ENCODE peak calls at places on chromosomes 5 and 9, in four cellular contexts. N is uterus; V is hepatocyte; O is CD4-positive, alpha-beta memory T cell. I is an unnamed sample.
A peak's percentile ranks its signal among the peaks of the same experiment; 100 is the strongest.

GRCh38 chr9:2228132-2228531 is 213.0 kb downstream of the SMARCA2 start:
- DNase-seq in V (peak; percentile 31), O (no peak), N (no peak), I (no peak)

GRCh38 chr9:121861501-121862180 is 210.2 kb downstream of the DAB2IP start:
- DNase-seq in V (peak; percentile 62), O (no peak), N (no peak), I (no peak)

GRCh38 chr5:129377504-129377903 is 82.6 kb upstream of the ADAMTS19 start:
- DNase-seq in V (peak; percentile 81), N (no peak), O (no peak), I (no peak)

GRCh38 chr9:69660304-69660703 is 11.9 kb downstream of the APBA1 start:
- DNase-seq in O (no peak), V (no peak), N (no peak), I (no peak)

GRCh38 chr9:88179080-88179521 is 40.8 kb upstream of the SPATA31C2 start:
- DNase-seq in O (peak; percentile 14), V (no peak), N (no peak), I (no peak)

GRCh38 chr9:134154262-134154701 is 10.1 kb downstream of the RNU6ATAC start:
- DNase-seq in O (no peak), N (no peak), V (no peak), I (no peak)

GRCh38 chr9:36191696-36192095 is 975 bp downstream of the CLTA start:
- DNase-seq in N (no peak), V (no peak), O (no peak), I (no peak)

GRCh38 chr9:124797343-124798103 is 20.6 kb downstream of the OLFML2A start:
- DNase-seq in N (peak; percentile 70), V (no peak), O (no peak), I (no peak)

GRCh38 chr5:76472338-76473336 is 69.6 kb downstream of the IQGAP2 start:
- DNase-seq in V (no peak), O (peak; percentile 17), N (no peak), I (no peak)

GRCh38 chr5:41445937-41446563 is 64.4 kb downstream of the PLCXD3 start:
- DNase-seq in V (no peak), O (no peak), N (no peak), I (no peak)

GRCh38 chr9:95552814-95553546 is 36.2 kb upstream of the PTCH1 start:
- DNase-seq in O (no peak), N (peak; percentile 37), V (peak; percentile 68), I (no peak)

GRCh38 chr5:66958984-66959641 is 237.5 kb downstream of the CD180 start:
- DNase-seq in V (peak; percentile 39), N (peak; percentile 29), O (no peak), I (peak; percentile 18)

GRCh38 chr5:111999286-111999685 is 242.3 kb upstream of the NREP start:
- DNase-seq in V (no peak), O (no peak), N (no peak), I (no peak)

GRCh38 chr5:143657814-143658395 is 154.1 kb upstream of the HMHB1 start:
- DNase-seq in N (no peak), V (peak; percentile 34), O (no peak), I (no peak)

GRCh38 chr9:132572921-132573320 is 9.5 kb upstream of the BARHL1 start:
- DNase-seq in N (no peak), V (no peak), O (no peak), I (no peak)

GRCh38 chr9:90915693-90916092 is 114.1 kb downstream of the SYK start:
- DNase-seq in O (no peak), N (no peak), V (peak; percentile 46), I (no peak)

GRCh38 chr9:88544245-88544644 is 9.3 kb downstream of the NXNL2 start:
- DNase-seq in N (no peak), V (no peak), O (no peak), I (no peak)

GRCh38 chr5:53249529-53249928 is 140.0 kb upstream of the MOCS2 start:
- DNase-seq in N (no peak), O (no peak), V (peak; percentile 22), I (no peak)

GRCh38 chr5:120817044-120817985 is 353.2 kb downstream of the PRR16 start:
- DNase-seq in O (no peak), N (no peak), V (peak; percentile 44), I (no peak)

GRCh38 chr5:61301820-61302563 is 30.1 kb upstream of the ZSWIM6 start:
- DNase-seq in N (no peak), O (no peak), V (peak; percentile 91), I (peak; percentile 98)

GRCh38 chr9:38428062-38428461 is 3.8 kb upstream of the IGFBPL1 start:
- DNase-seq in N (no peak), O (no peak), V (no peak), I (no peak)

GRCh38 chr5:133245191-133246052 is 193.6 kb downstream of the HSPA4 start:
- DNase-seq in V (peak; percentile 44), O (no peak), N (no peak), I (peak; percentile 60)

GRCh38 chr5:140348104-140348503 is 1.7 kb upstream of the HBEGF start:
- DNase-seq in N (no peak), V (no peak), O (no peak), I (no peak)

GRCh38 chr5:40477856-40478546 is 201.7 kb upstream of the PTGER4 start:
- DNase-seq in N (no peak), O (no peak), V (no peak), I (no peak)

GRCh38 chr5:111494350-111494999 is 17.9 kb downstream of the STARD4 start:
- DNase-seq in N (no peak), O (no peak), V (no peak), I (no peak)

GRCh38 chr9:117091529-117091928 is 323.3 kb downstream of the ASTN2 start:
- DNase-seq in V (no peak), N (no peak), O (no peak), I (no peak)

GRCh38 chr9:137077758-137078693 is 709 bp downstream of the UAP1L1 start:
- DNase-seq in V (no peak), O (no peak), N (peak; percentile 26), I (no peak)

GRCh38 chr5:180604271-180604670 is 13.0 kb upstream of the SCGB3A1 start:
- DNase-seq in O (no peak), N (no peak), V (no peak), I (no peak)

GRCh38 chr5:104764197-104764596 is 1201.6 kb upstream of the NUDT12 start:
- DNase-seq in V (no peak), N (no peak), O (no peak), I (no peak)

GRCh38 chr9:86326536-86326935 is 27.7 kb downstream of the TUT7 start:
- DNase-seq in N (no peak), O (no peak), V (no peak), I (no peak)

GRCh38 chr9:101457003-101457402 is 21.4 kb upstream of the ALDOB start:
- DNase-seq in N (no peak), O (no peak), V (no peak), I (no peak)

GRCh38 chr5:129718766-129719165 is 29.1 kb upstream of the MINAR2 start:
- DNase-seq in V (no peak), N (no peak), O (no peak), I (no peak)

GRCh38 chr9:136658849-136659535 is 3.7 kb upstream of the EGFL7 start:
- DNase-seq in N (no peak), O (no peak), V (no peak), I (no peak)

GRCh38 chr5:103224894-103225246 is 33.7 kb upstream of the MACIR start:
- DNase-seq in O (no peak), N (no peak), V (no peak), I (no peak)

GRCh38 chr5:57072218-57072892 is 101.5 kb upstream of the GPBP1 start:
- DNase-seq in V (no peak), N (no peak), O (no peak), I (peak; percentile 13)

GRCh38 chr5:178350361-178351220 is 118.0 kb upstream of the PHYKPL start:
- DNase-seq in O (no peak), N (no peak), V (no peak), I (no peak)

GRCh38 chr5:115246361-115246991 is 16.2 kb downstream of the PGGT1B start:
- DNase-seq in N (no peak), V (peak; percentile 40), O (peak; percentile 28), I (no peak)

GRCh38 chr5:107215581-107215980 is 455.2 kb downstream of the EFNA5 start:
- DNase-seq in N (no peak), O (no peak), V (no peak), I (no peak)

GRCh38 chr5:178502401-178503100 is 87.6 kb downstream of the COL23A1 start:
- DNase-seq in N (no peak), O (no peak), V (no peak), I (no peak)

GRCh38 chr9:3863686-3864085 is 337.9 kb upstream of the RFX3 start:
- DNase-seq in N (no peak), V (no peak), O (no peak), I (no peak)
- H3K4me3 ChIP-seq in N (no peak overlapping the region), V (no peak overlapping the region), O (no peak overlapping the region), I (no peak overlapping the region)

DNA sequence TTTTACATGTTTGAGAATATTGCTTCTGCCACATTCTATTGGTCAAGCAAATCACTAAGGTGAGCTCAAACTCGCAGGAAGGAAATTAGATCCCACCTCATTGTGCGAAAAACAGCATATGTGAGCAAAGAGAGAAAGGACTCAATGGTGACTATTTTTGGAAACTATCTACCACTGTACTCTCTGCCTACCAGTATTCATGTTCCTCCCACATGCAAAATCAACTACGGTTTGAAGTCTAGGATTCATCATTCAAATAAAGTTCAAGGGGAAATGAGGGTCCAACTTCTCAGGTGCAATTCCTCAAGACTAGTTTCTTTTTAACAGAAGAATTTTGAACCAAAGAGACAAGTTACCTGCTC is 60.6 kb downstream of the FAM174A start:
- DNase-seq in O (no peak), N (no peak), V (no peak), I (no peak)
- H3K4me3 ChIP-seq in O (no peak overlapping the region), N (no peak overlapping the region), V (no peak overlapping the region), I (no peak overlapping the region)

GRCh38 chr5:73380710-73381586 is 67.6 kb downstream of the FOXD1 start:
- DNase-seq in N (no peak), V (no peak), O (no peak), I (no peak)
- H3K4me3 ChIP-seq in N (no peak overlapping the region), V (no peak overlapping the region), O (no peak overlapping the region), I (no peak overlapping the region)

DNA sequence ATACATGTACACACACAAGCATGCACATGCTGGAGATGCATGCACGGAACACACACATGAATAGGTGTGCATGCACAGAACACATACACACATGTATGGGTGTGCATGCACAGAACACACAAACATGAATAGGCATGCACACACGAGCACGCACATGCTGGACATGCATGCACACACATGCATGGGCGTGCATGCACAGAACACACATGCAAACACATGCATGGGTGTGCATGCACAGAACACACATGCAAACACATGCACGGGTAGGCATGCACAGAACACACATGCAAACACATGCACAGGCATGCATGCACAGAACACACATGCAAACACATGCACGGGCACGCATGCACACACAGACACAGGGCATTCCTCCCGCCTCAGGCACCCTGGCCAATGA is 382.3 kb downstream of the IRX2 start:
- DNase-seq in N (no peak), O (no peak), V (no peak), I (no peak)
- H3K4me3 ChIP-seq in N (no peak overlapping the region), O (no peak overlapping the region), V (no peak overlapping the region), I (no peak overlapping the region)